ENCODE peak calls at places on chromosome 20, in six cellular contexts. T is cortex of kidney, D is lung microvascular endothelial cell, I is right lobe of liver, N is skeletal muscle cell, M is EL. C is an unnamed sample.
A peak's percentile ranks its signal among the peaks of the same experiment; 100 is the strongest.

GRCh38 chr20:4736875-4737274 is 15.2 kb downstream of the PRND start:
- DNase-seq in D (no peak), I (no peak), M (no peak), T (no peak), N (no peak), C (no peak)

GRCh38 chr20:37915800-37916570 is 13.1 kb downstream of the VSTM2L start:
- DNase-seq in T (no peak), D (no peak), M (no peak), N (no peak), I (no peak), C (no peak)

GRCh38 chr20:47351643-47352331 is 4.7 kb downstream of the ZMYND8 start:
- DNase-seq in I (peak; percentile 30), M (no peak), N (no peak), T (no peak), D (peak; percentile 36), C (peak; percentile 16)

GRCh38 chr20:63351811-63352591 is 9.1 kb downstream of the CHRNA4 start:
- DNase-seq in T (no peak), I (peak; percentile 47), M (no peak), D (no peak), N (no peak), C (no peak)

GRCh38 chr20:45337367-45338120 is 10.7 kb downstream of the SDC4 start:
- DNase-seq in T (peak; percentile 26), M (peak; percentile 98), I (peak; percentile 76), D (peak; percentile 67), N (peak; percentile 71), C (peak; percentile 71)

GRCh38 chr20:41229259-41229658 is 88.3 kb downstream of the ZHX3 start:
- DNase-seq in D (no peak), T (no peak), I (no peak), N (no peak), M (no peak), C (no peak)

GRCh38 chr20:54680872-54681297 is 205.5 kb downstream of the DOK5 start:
- DNase-seq in M (peak; percentile 38), T (no peak), I (no peak), N (no peak), D (peak; percentile 50), C (no peak)

GRCh38 chr20:4369798-4370124 is 351.9 kb upstream of the PRND start:
- DNase-seq in D (peak; percentile 84), M (no peak), T (no peak), N (no peak), I (no peak), C (no peak)

GRCh38 chr20:45153147-45153546 is 21.6 kb upstream of the PI3 start:
- DNase-seq in D (no peak), I (peak; percentile 56), N (no peak), M (no peak), T (no peak), C (no peak)

GRCh38 chr20:36273414-36274247 is 32.5 kb upstream of the DLGAP4 start:
- DNase-seq in N (no peak), I (no peak), M (peak; percentile 23), T (no peak), D (peak; percentile 39), C (no peak)

GRCh38 chr20:47792021-47792618 is 6.8 kb upstream of the SULF2 start:
- DNase-seq in I (peak; percentile 5), T (no peak), M (peak; percentile 87), D (peak; percentile 96), N (peak; percentile 92), C (peak; percentile 20)

GRCh38 chr20:362271-363254 is 15.7 kb downstream of the NRSN2 start:
- DNase-seq in I (peak; percentile 97), D (peak; percentile 92), N (peak; percentile 76), T (no peak), M (peak; percentile 86), C (peak; percentile 93)

GRCh38 chr20:1774479-1774878 is 116.9 kb upstream of the SIRPG start:
- DNase-seq in M (no peak), I (no peak), T (no peak), N (no peak), D (no peak), C (no peak)

GRCh38 chr20:9490171-9490570 is 24.2 kb upstream of the LAMP5 start:
- DNase-seq in N (no peak), T (no peak), D (no peak), I (no peak), M (peak; percentile 34), C (no peak)

GRCh38 chr20:7856756-7857155 is 83.5 kb downstream of the HAO1 start:
- DNase-seq in N (peak; percentile 43), M (peak; percentile 74), T (no peak), D (peak; percentile 93), I (no peak), C (no peak)

GRCh38 chr20:33859157-33859695 is 48.1 kb downstream of the CHMP4B start:
- DNase-seq in T (no peak), N (no peak), I (no peak), D (peak; percentile 92), M (no peak), C (peak; percentile 46)

GRCh38 chr20:15776773-15777172 is 796.5 kb downstream of the KIF16B start:
- DNase-seq in I (no peak), D (no peak), M (no peak), N (no peak), T (no peak), C (no peak)

GRCh38 chr20:40467703-40468411 is 221.2 kb downstream of the MAFB start:
- DNase-seq in D (no peak), T (no peak), N (no peak), I (no peak), M (no peak), C (no peak)

GRCh38 chr20:61682998-61683681 is 382.5 kb downstream of the TAF4 start:
- DNase-seq in N (peak; percentile 29), M (peak; percentile 8), I (no peak), T (no peak), D (no peak), C (no peak)

GRCh38 chr20:63121749-63122405 is 94.1 kb downstream of the YTHDF1 start:
- DNase-seq in D (no peak), M (no peak), N (no peak), T (no peak), I (peak; percentile 40), C (peak; percentile 30)

GRCh38 chr20:25269057-25269832 is 21.4 kb downstream of the PYGB start:
- DNase-seq in I (peak; percentile 37), M (no peak), N (no peak), D (no peak), T (no peak), C (no peak)

GRCh38 chr20:19858972-19859371 is 100.9 kb downstream of the RIN2 start:
- DNase-seq in I (no peak), M (peak; percentile 83), N (peak; percentile 37), D (peak; percentile 33), T (no peak), C (no peak)

GRCh38 chr20:12699374-12700228 is 309.2 kb upstream of the SPTLC3 start:
- DNase-seq in D (no peak), N (no peak), I (no peak), M (no peak), T (no peak), C (no peak)

GRCh38 chr20:10972219-10972860 is 298.5 kb upstream of the JAG1 start:
- DNase-seq in I (no peak), D (no peak), T (no peak), M (no peak), N (no peak), C (no peak)

GRCh38 chr20:3755814-3756480 is 11.6 kb downstream of the ADISSP start:
- DNase-seq in T (no peak), N (no peak), I (no peak), M (no peak), D (no peak), C (no peak)

GRCh38 chr20:1536893-1537730 is 20.4 kb downstream of the SIRPD start:
- DNase-seq in I (no peak), N (no peak), M (no peak), D (no peak), T (no peak), C (peak; percentile 50)

GRCh38 chr20:62782893-62783278 is 13.4 kb upstream of the MRGBP start:
- DNase-seq in T (no peak), N (no peak), M (no peak), I (no peak), D (peak; percentile 61), C (no peak)

GRCh38 chr20:40979247-40979646 is 49.4 kb upstream of the TOP1 start:
- DNase-seq in N (no peak), D (no peak), M (no peak), T (no peak), I (no peak), C (no peak)

GRCh38 chr20:40956503-40956902 is 72.1 kb upstream of the TOP1 start:
- DNase-seq in D (no peak), T (no peak), N (no peak), M (no peak), I (no peak), C (no peak)

GRCh38 chr20:22513574-22513973 is 70.8 kb downstream of the FOXA2 start:
- DNase-seq in I (no peak), M (no peak), D (no peak), N (no peak), T (no peak), C (no peak)

GRCh38 chr20:43863330-43863729 is 51.3 kb upstream of the TOX2 start:
- DNase-seq in I (no peak), M (no peak), N (no peak), T (no peak), D (peak; percentile 66), C (no peak)

GRCh38 chr20:62141397-62142251 is 1.6 kb downstream of the PSMA7 start:
- DNase-seq in D (peak; percentile 49), I (no peak), T (no peak), N (no peak), M (peak; percentile 23), C (no peak)

GRCh38 chr20:37560629-37561028 is 33.0 kb upstream of the BLCAP start:
- DNase-seq in T (no peak), M (no peak), N (no peak), D (no peak), I (no peak), C (no peak)

GRCh38 chr20:56418385-56418861 is 6.4 kb downstream of the CASS4 start:
- DNase-seq in I (no peak), M (peak; percentile 23), D (no peak), T (no peak), N (no peak), C (no peak)

GRCh38 chr20:17969276-17969883 is 562 bp downstream of the MGME1 start:
- DNase-seq in D (peak; percentile 39), I (no peak), T (no peak), N (no peak), M (peak; percentile 66), C (peak; percentile 55)

GRCh38 chr20:23404196-23404595 is 17.1 kb downstream of the NAPB start:
- DNase-seq in M (peak; percentile 12), D (no peak), T (no peak), I (no peak), N (no peak), C (no peak)

C was measured in lower lobe of right lung.